ENCODE peak calls at places on chromosomes 13 and 19, in seven cellular contexts. F is SK-N-MC; Q is iPS DF 6.9; T is GM10248; I is stimulated activated CD4-positive, alpha-beta T cell treated with anti-CD3 and anti-CD28 coated beads, Interleukin-12 subunit alpha, Interleukin-12 subunit beta, amount 100 ng/mL, for 24 hours; L is GM23248; P is cardiac muscle cell. O is an unnamed sample.
A peak's percentile ranks its signal among the peaks of the same experiment; 100 is the strongest.

GRCh38 chr19:55437410-55437809 is 5.7 kb downstream of the SHISA7 start:
- DNase-seq in F (no peak), P (peak; percentile 90), Q (no peak), L (peak; percentile 76), I (no peak), T (no peak), O (peak; percentile 79)

GRCh38 chr13:35859981-35860380 is 271.2 kb downstream of the DCLK1 start:
- DNase-seq in I (no peak), F (no peak), P (no peak), T (no peak), L (no peak), Q (no peak), O (no peak)

GRCh38 chr19:18683109-18683954 is at the start of gene CRTC1:
- DNase-seq in I (peak; percentile 76), Q (no peak), T (peak; percentile 98), P (peak; percentile 93), F (no peak), L (peak; percentile 95), O (peak; percentile 100)

GRCh38 chr13:65582160-65582559 is 1648.0 kb downstream of the PCDH9 start:
- DNase-seq in F (no peak), T (no peak), P (no peak), Q (no peak), L (no peak), I (no peak), O (no peak)

GRCh38 chr13:49563513-49563912 is 21.8 kb downstream of the RCBTB1 start:
- DNase-seq in P (no peak), Q (no peak), I (no peak), T (no peak), L (peak; percentile 64), F (peak; percentile 35), O (peak; percentile 39)

GRCh38 chr19:45972944-45973525 is 630 bp downstream of the NOVA2 start:
- DNase-seq in T (no peak), I (no peak), F (no peak), L (no peak), P (no peak), Q (no peak), O (no peak)

GRCh38 chr19:3431760-3432397 is 48.4 kb downstream of the SMIM24 start:
- DNase-seq in L (no peak), I (no peak), Q (no peak), T (no peak), P (no peak), F (no peak), O (no peak)

GRCh38 chr19:33040994-33041827 is 23.5 kb downstream of the RHPN2 start:
- DNase-seq in Q (no peak), F (no peak), T (no peak), P (no peak), I (no peak), L (peak; percentile 16), O (no peak)

GRCh38 chr13:51118809-51119431 is 7.8 kb upstream of the C13orf42 start:
- DNase-seq in I (no peak), Q (no peak), L (no peak), F (no peak), P (no peak), T (no peak), O (no peak)

GRCh38 chr13:34764246-34764645 is 177.8 kb upstream of the NBEA start:
- DNase-seq in I (no peak), P (no peak), F (no peak), L (no peak), Q (no peak), T (no peak), O (no peak)

GRCh38 chr13:113664751-113665581 is 2.1 kb upstream of the GRK1 start:
- DNase-seq in I (no peak), F (no peak), Q (no peak), P (no peak), L (no peak), T (no peak), O (no peak)

GRCh38 chr19:12681074-12681987 is at the start of gene DHPS:
- DNase-seq in L (peak; percentile 99), I (peak; percentile 76), F (peak; percentile 98), Q (peak; percentile 95), T (peak; percentile 93), P (peak; percentile 97), O (peak; percentile 95)

GRCh38 chr19:42601811-42602443 is 7.2 kb upstream of the CEACAM8 start:
- DNase-seq in Q (no peak), T (peak; percentile 33), F (no peak), L (peak; percentile 68), I (no peak), P (peak; percentile 42), O (peak; percentile 75)

GRCh38 chr19:8611391-8611883 is 922 bp upstream of the ADAMTS10 start:
- DNase-seq in I (no peak), T (no peak), F (no peak), Q (no peak), P (no peak), L (peak; percentile 25), O (no peak)

GRCh38 chr19:40962460-40962961 is 28.6 kb upstream of the CYP2B6 start:
- DNase-seq in L (peak; percentile 10), F (no peak), P (no peak), I (no peak), Q (no peak), T (no peak), O (no peak)

GRCh38 chr19:1265611-1266115 is 3.5 kb upstream of the CIRBP start:
- DNase-seq in I (no peak), Q (no peak), T (no peak), P (no peak), L (peak; percentile 97), F (no peak), O (peak; percentile 70)

GRCh38 chr13:26914624-26915023 is 154.0 kb upstream of the GPR12 start:
- DNase-seq in T (no peak), P (no peak), L (no peak), F (no peak), Q (no peak), I (no peak), O (no peak)

GRCh38 chr13:33480561-33480960 is 195.0 kb upstream of the STARD13 start:
- DNase-seq in I (no peak), Q (no peak), F (no peak), T (no peak), L (peak; percentile 44), P (no peak), O (no peak)

GRCh38 chr19:34960940-34961679 is 2.9 kb downstream of the ZNF792 start:
- DNase-seq in P (no peak), F (no peak), I (no peak), L (peak; percentile 51), Q (no peak), T (no peak), O (peak; percentile 8)

GRCh38 chr13:59743195-59743594 is 420.5 kb downstream of the DIAPH3 start:
- DNase-seq in T (no peak), I (no peak), L (no peak), F (no peak), Q (no peak), P (no peak), O (no peak)

GRCh38 chr19:6500837-6501739 is 1.0 kb downstream of the TUBB4A start:
- DNase-seq in Q (no peak), L (no peak), F (no peak), P (no peak), I (no peak), T (no peak), O (no peak)

GRCh38 chr13:87778128-87778527 is 107.0 kb downstream of the SLITRK5 start:
- DNase-seq in T (no peak), I (no peak), P (no peak), Q (no peak), F (no peak), L (no peak), O (no peak)

GRCh38 chr13:99955747-99956472 is 15.7 kb downstream of the ZIC5 start:
- DNase-seq in Q (no peak), P (peak; percentile 24), I (no peak), L (peak; percentile 69), T (no peak), F (no peak), O (peak; percentile 68)

GRCh38 chr19:8149261-8150094 is at the start of gene FBN3:
- DNase-seq in L (no peak), P (peak; percentile 50), Q (no peak), F (no peak), T (peak; percentile 14), I (no peak), O (no peak)